ENCODE peak calls at places on chromosomes 6 and 20, in seven cellular contexts. E is psoas muscle; K is lower lobe of right lung; M is cardiac muscle cell; W is fibroblast of lung; S is testis; Q is effector memory CD4-positive, alpha-beta T cell. N is an unnamed sample. For H3K4me1, the result is how much of the 10 kb centered on the place peaks cover.

GRCh38 chr6:83605517-83605916 is 93.2 kb downstream of the PRSS35 start:
- DNase-seq in K (no peak), S (no peak), W (no peak), E (no peak), Q (no peak), M (no peak), N (no peak)

GRCh38 chr6:138727182-138727581 is 46.4 kb upstream of the CCDC28A start:
- DNase-seq in Q (no peak), K (no peak), W (peak), E (no peak), M (peak), S (no peak), N (no peak)

GRCh38 chr20:2518096-2518495 is 9.4 kb upstream of the ZNF343 start:
- DNase-seq in E (no peak), S (no peak), M (no peak), Q (no peak), W (no peak), K (no peak), N (no peak)

GRCh38 chr6:52284131-52284459 is 447 bp downstream of the MCM3 start:
- DNase-seq in K (peak), M (no peak), S (peak), E (no peak), W (peak), Q (no peak), N (no peak)

GRCh38 chr6:136506124-136506799 is 44.0 kb downstream of the MAP7 start:
- DNase-seq in Q (no peak), M (no peak), K (no peak), S (no peak), W (no peak), E (no peak), N (no peak)

GRCh38 chr6:125129354-125129753 is 24.2 kb upstream of the TPD52L1 start:
- DNase-seq in E (no peak), S (no peak), W (no peak), Q (no peak), M (no peak), K (no peak), N (no peak)

GRCh38 chr6:17417817-17418216 is 24.4 kb downstream of the CAP2 start:
- DNase-seq in S (no peak), M (peak), Q (no peak), E (no peak), K (no peak), W (peak), N (no peak)

GRCh38 chr6:169859978-169860703 is 108.7 kb downstream of the ERMARD start:
- DNase-seq in Q (no peak), K (no peak), E (no peak), M (no peak), S (peak), W (no peak), N (no peak)

GRCh38 chr20:42350521-42350920 is 732.3 kb upstream of the CHD6 start:
- DNase-seq in Q (no peak), K (no peak), M (no peak), E (no peak), W (no peak), S (no peak), N (no peak)

GRCh38 chr6:160949531-160949930 is 42.0 kb upstream of the MAP3K4 start:
- DNase-seq in S (no peak), W (no peak), K (no peak), M (no peak), Q (no peak), E (no peak), N (no peak)

DNA sequence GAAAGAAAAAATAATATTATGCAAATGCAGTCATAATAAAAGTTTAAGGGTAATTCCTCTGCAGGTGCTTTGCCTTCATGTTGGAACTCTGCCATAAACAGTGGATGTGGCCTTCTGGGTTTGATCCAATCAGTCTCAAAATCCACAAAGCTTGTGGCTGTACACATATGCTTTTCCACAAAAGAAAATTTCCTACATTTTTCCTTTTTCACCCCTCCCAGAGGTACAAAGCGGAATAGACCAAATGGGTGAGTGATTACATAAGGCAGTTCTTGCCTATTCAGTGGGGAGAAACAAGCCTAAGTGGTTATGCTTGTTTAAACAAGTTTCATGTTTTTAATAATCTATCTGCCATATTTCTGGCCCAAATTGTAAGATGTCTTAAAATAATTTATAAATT is 16.7 kb downstream of the CALHM5 start:
- DNase-seq in E (no peak), Q (no peak), W (no peak), M (no peak), K (no peak), S (no peak), N (no peak)
- H3K4me1 ChIP-seq in E (under half), Q (under half), W (under half), M (under half), K (under half), S (under half), N (under half)

GRCh38 chr6:41691426-41692079 is 43.9 kb downstream of the TFEB start:
- DNase-seq in E (no peak), W (no peak), K (peak), S (no peak), M (no peak), Q (no peak), N (no peak)

GRCh38 chr6:41692735-41693134 is 42.7 kb downstream of the TFEB start:
- DNase-seq in E (no peak), S (no peak), Q (no peak), W (no peak), K (peak), M (no peak), N (no peak)

GRCh38 chr6:41689171-41690008 is 46.0 kb downstream of the TFEB start:
- DNase-seq in M (peak), E (no peak), K (peak), W (peak), S (no peak), Q (no peak), N (no peak)

GRCh38 chr6:41692080-41692675 is 43.2 kb downstream of the TFEB start:
- DNase-seq in Q (no peak), W (no peak), E (no peak), K (peak), S (no peak), M (no peak), N (no peak)

DNA sequence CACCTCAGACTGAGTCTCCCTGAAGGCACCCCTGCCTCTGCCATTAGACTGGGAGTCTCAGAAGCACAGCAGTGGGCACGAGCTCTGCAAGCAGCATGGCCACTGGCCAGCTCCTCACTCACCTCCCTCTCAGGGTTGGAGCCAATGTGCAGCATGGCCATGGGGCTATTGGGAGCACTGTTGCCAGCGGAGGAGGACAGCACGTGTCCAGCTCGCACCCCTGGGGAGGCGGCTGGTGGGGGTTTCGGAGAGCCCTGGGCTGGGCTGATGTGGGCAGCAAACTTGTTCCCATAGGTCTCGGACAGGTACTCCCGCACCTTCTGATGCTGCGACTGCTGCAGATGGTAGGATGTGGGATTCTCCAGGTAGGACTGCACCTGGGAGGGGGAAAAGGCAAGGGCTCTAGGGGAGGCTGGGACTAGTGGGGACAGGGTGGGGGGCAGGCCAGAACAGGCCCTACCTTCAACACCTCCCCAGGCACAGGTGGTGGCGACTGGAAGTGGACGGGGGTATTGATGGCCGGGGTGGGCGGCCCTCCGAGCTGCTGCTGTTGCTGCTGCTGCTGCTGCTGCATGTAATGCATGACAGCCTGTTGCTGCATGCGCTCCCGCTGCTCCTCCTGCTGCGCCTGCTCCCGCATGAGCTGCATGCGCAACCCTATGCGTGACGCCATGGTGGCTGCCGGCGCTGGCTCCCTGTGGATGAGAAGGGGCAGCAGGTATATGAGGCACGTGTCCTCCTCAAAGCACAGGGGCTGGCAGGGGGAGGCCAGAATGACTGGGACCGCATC is 44.7 kb downstream of the TFEB start:
- DNase-seq in Q (no peak), E (no peak), S (no peak), W (no peak), K (peak), M (no peak), N (no peak)
- H3K27ac ChIP-seq in Q (no peak), E (peak), S (no peak), W (no peak), K (no peak), M (no peak), N (no peak)

GRCh38 chr6:63713332-63713731 is 77.7 kb downstream of the PHF3 start:
- DNase-seq in W (no peak), Q (no peak), S (no peak), E (no peak), K (no peak), M (no peak), N (no peak)
- H3K4me3 ChIP-seq in W (no peak), Q (no peak), S (no peak), E (no peak), K (no peak), M (no peak), N (no peak)

DNA sequence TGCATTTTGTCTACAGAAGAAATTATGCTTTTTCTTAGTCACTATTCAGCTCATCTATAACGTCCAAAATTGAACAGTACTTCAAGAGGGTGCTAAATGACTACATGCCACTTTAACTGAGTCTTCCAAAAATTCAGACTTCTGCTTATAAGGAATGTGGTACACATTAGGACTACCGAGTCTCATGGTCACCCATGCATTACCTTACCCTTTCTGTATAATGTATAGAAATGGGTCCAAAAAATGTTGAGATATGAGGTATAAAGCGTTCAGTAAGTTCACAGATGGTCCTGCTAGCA is 118.8 kb upstream of the PRSS16 start:
- DNase-seq in W (no peak), S (no peak), M (no peak), K (no peak), Q (no peak), E (no peak), N (no peak)
- H3K4me1 ChIP-seq in W (under half), S (under half), M (under half), K (under half), Q (under half), E (under half), N (under half)

GRCh38 chr6:156963712-156964700 is 186.8 kb downstream of the ARID1B start:
- DNase-seq in Q (no peak), K (no peak), W (peak), S (no peak), E (peak), M (peak), N (peak)
- H3K27ac ChIP-seq in Q (no peak), K (peak), W (peak), S (no peak), E (peak), M (peak), N (no peak)

GRCh38 chr6:79711167-79711566 is 80.0 kb downstream of the SH3BGRL2 start:
- DNase-seq in S (no peak), W (no peak), E (no peak), K (no peak), Q (no peak), M (no peak), N (no peak)
- H3K4me3 ChIP-seq in S (no peak), W (no peak), E (no peak), K (no peak), Q (no peak), M (no peak), N (no peak)